ENCODE peak calls at places on chromosome 4, in six cellular contexts. D is CD4-positive, alpha-beta T cell; Z is ELR; T is stimulated activated naive B cell treated with anti-CD40 and anti-IgM and Interleukin-4, amounts not matched to agents 10 μg/mL and 1 μg/mL and 100 μg/mL, for 72 hours; W is activated T-cell treated with anti-CD3 and anti-CD28 coated beads for 1 hour; L is choroid plexus epithelial cell. G is an unnamed sample.

GRCh38 chr4:3473251-3473942 is 10.3 kb downstream of the DOK7 start:
- DNase-seq in T (no peak), W (no peak), Z (no peak), L (no peak), D (no peak), G (no peak)

GRCh38 chr4:139922625-139923024 is 231.4 kb downstream of the MAML3 start:
- DNase-seq in L (no peak), T (no peak), Z (peak; percentile 17), D (no peak), W (no peak), G (peak; percentile 50)

GRCh38 chr4:874071-874470 is 48.1 kb upstream of the CPLX1 start:
- DNase-seq in L (no peak), T (no peak), D (no peak), W (no peak), Z (no peak), G (no peak)

GRCh38 chr4:180057891-180058643 is 2185.1 kb upstream of the TENM3 start:
- DNase-seq in L (peak; percentile 12), Z (peak; percentile 29), T (peak; percentile 6), W (no peak), D (no peak), G (peak; percentile 2)

GRCh38 chr4:141609243-141609642 is 27.1 kb upstream of the IL15 start:
- DNase-seq in Z (no peak), W (no peak), T (no peak), D (no peak), L (no peak), G (no peak)

GRCh38 chr4:105895324-105895608 is at the start of gene NPNT:
- DNase-seq in D (no peak), W (no peak), Z (no peak), L (no peak), T (no peak), G (no peak)

GRCh38 chr4:71132486-71132885 is 139.0 kb downstream of the DCK start:
- DNase-seq in Z (peak; percentile 56), W (no peak), L (no peak), T (no peak), D (no peak), G (peak; percentile 46)

GRCh38 chr4:113106076-113106475 is 56.6 kb downstream of the ANK2 start:
- DNase-seq in W (no peak), L (peak; percentile 67), D (no peak), T (no peak), Z (peak; percentile 53), G (peak; percentile 66)

GRCh38 chr4:161664740-161665139 is 499.1 kb downstream of the FSTL5 start:
- DNase-seq in D (no peak), T (no peak), L (no peak), Z (no peak), W (no peak), G (no peak)

GRCh38 chr4:111400736-111401135 is 744.5 kb upstream of the FAM241A start:
- DNase-seq in D (no peak), T (no peak), Z (peak; percentile 37), L (peak; percentile 57), W (no peak), G (peak; percentile 78)

GRCh38 chr4:189162888-189163287 is 777.8 kb upstream of the FRG1 start:
- DNase-seq in L (no peak), W (no peak), D (no peak), Z (no peak), T (no peak), G (no peak)

GRCh38 chr4:111693754-111694153 is 451.5 kb upstream of the FAM241A start:
- DNase-seq in W (no peak), L (no peak), Z (no peak), T (no peak), D (no peak), G (no peak)

GRCh38 chr4:168656946-168657473 is 160.2 kb downstream of the PALLD start:
- DNase-seq in L (no peak), T (no peak), Z (no peak), W (no peak), D (no peak), G (no peak)

GRCh38 chr4:128228021-128228571 is 59.5 kb downstream of the PGRMC2 start:
- DNase-seq in Z (no peak), T (no peak), D (no peak), W (no peak), L (no peak), G (no peak)

GRCh38 chr4:180205276-180205675 is 2037.9 kb upstream of the TENM3 start:
- DNase-seq in Z (no peak), D (no peak), L (no peak), W (no peak), T (no peak), G (no peak)

GRCh38 chr4:76897522-76898384 is at the start of gene SOWAHB:
- DNase-seq in W (peak; percentile 9), Z (no peak), D (peak; percentile 21), L (no peak), T (peak; percentile 7), G (no peak)

G was measured in fibroblast of mammary gland.